ENCODE peak calls at places on chromosomes 3 and 15, in six cellular contexts. One of them, this sample, is unnamed.

GRCh38 chr3:18712713-18713575 is 287.8 kb upstream of the SATB1 start:
- DNase-seq in lower leg skin: no peak
- DNase-seq in activated B cell treated with CpG ODN at 0.5 μM for 24 hours: no peak
- DNase-seq in tibial nerve: no peak
- DNase-seq in neural progenitor cell: no peak
- DNase-seq in GM23338: no peak
- DNase-seq in this sample: no peak

GRCh38 chr15:74571191-74571590 is 30.2 kb downstream of the ARID3B start:
- DNase-seq in lower leg skin: no peak
- DNase-seq in activated B cell treated with CpG ODN at 0.5 μM for 24 hours: no peak
- DNase-seq in tibial nerve: no peak
- DNase-seq in neural progenitor cell: no peak
- DNase-seq in GM23338: no peak
- DNase-seq in this sample: no peak

GRCh38 chr3:191324936-191325335 is 4.3 kb upstream of the CCDC50 start:
- DNase-seq in lower leg skin: no peak
- DNase-seq in activated B cell treated with CpG ODN at 0.5 μM for 24 hours: no peak
- DNase-seq in tibial nerve: no peak
- DNase-seq in neural progenitor cell: no peak
- DNase-seq in GM23338: no peak
- DNase-seq in this sample: peak; percentile 37

GRCh38 chr3:127044996-127045395 is 62.1 kb downstream of the PLXNA1 start:
- DNase-seq in lower leg skin: no peak
- DNase-seq in activated B cell treated with CpG ODN at 0.5 μM for 24 hours: no peak
- DNase-seq in tibial nerve: no peak
- DNase-seq in neural progenitor cell: peak; percentile 49
- DNase-seq in GM23338: peak; percentile 61
- DNase-seq in this sample: no peak

GRCh38 chr3:79976466-79976865 is 208.7 kb upstream of the ROBO1 start:
- DNase-seq in lower leg skin: no peak
- DNase-seq in activated B cell treated with CpG ODN at 0.5 μM for 24 hours: no peak
- DNase-seq in tibial nerve: no peak
- DNase-seq in neural progenitor cell: no peak
- DNase-seq in GM23338: no peak
- DNase-seq in this sample: peak; percentile 1

GRCh38 chr3:186640473-186640818 is 247 bp downstream of the FETUB start:
- DNase-seq in lower leg skin: peak; percentile 50
- DNase-seq in activated B cell treated with CpG ODN at 0.5 μM for 24 hours: no peak
- DNase-seq in tibial nerve: no peak
- DNase-seq in neural progenitor cell: peak; percentile 22
- DNase-seq in GM23338: peak; percentile 37
- DNase-seq in this sample: peak; percentile 31

GRCh38 chr3:23884481-23884880 is 32.3 kb downstream of the NKIRAS1 start:
- DNase-seq in lower leg skin: no peak
- DNase-seq in activated B cell treated with CpG ODN at 0.5 μM for 24 hours: no peak
- DNase-seq in tibial nerve: no peak
- DNase-seq in neural progenitor cell: no peak
- DNase-seq in GM23338: peak; percentile 47
- DNase-seq in this sample: no peak

GRCh38 chr3:114624676-114625181 is 330.9 kb downstream of the TIGIT start:
- DNase-seq in lower leg skin: peak; percentile 92
- DNase-seq in activated B cell treated with CpG ODN at 0.5 μM for 24 hours: no peak
- DNase-seq in tibial nerve: peak; percentile 89
- DNase-seq in neural progenitor cell: no peak
- DNase-seq in GM23338: no peak
- DNase-seq in this sample: peak; percentile 98

GRCh38 chr3:197798863-197799262 is 7.8 kb downstream of the LRCH3 start:
- DNase-seq in lower leg skin: no peak
- DNase-seq in activated B cell treated with CpG ODN at 0.5 μM for 24 hours: no peak
- DNase-seq in tibial nerve: no peak
- DNase-seq in neural progenitor cell: no peak
- DNase-seq in GM23338: no peak
- DNase-seq in this sample: no peak

GRCh38 chr15:25947336-25948080 is 84.4 kb upstream of the ATP10A start:
- DNase-seq in lower leg skin: no peak
- DNase-seq in activated B cell treated with CpG ODN at 0.5 μM for 24 hours: no peak
- DNase-seq in tibial nerve: no peak
- DNase-seq in neural progenitor cell: peak; percentile 70
- DNase-seq in GM23338: peak; percentile 59
- DNase-seq in this sample: peak; percentile 14

GRCh38 chr3:101518421-101518871 is 5.4 kb upstream of the SENP7 start:
- DNase-seq in lower leg skin: no peak
- DNase-seq in activated B cell treated with CpG ODN at 0.5 μM for 24 hours: no peak
- DNase-seq in tibial nerve: no peak
- DNase-seq in neural progenitor cell: no peak
- DNase-seq in GM23338: no peak
- DNase-seq in this sample: no peak

GRCh38 chr15:35874260-35874905 is 328.4 kb upstream of the DPH6 start:
- DNase-seq in lower leg skin: peak; percentile 49
- DNase-seq in activated B cell treated with CpG ODN at 0.5 μM for 24 hours: no peak
- DNase-seq in tibial nerve: no peak
- DNase-seq in neural progenitor cell: no peak
- DNase-seq in GM23338: no peak
- DNase-seq in this sample: peak; percentile 87

GRCh38 chr15:45646220-45646619 is 11.4 kb downstream of the SQOR start:
- DNase-seq in lower leg skin: no peak
- DNase-seq in activated B cell treated with CpG ODN at 0.5 μM for 24 hours: no peak
- DNase-seq in tibial nerve: no peak
- DNase-seq in neural progenitor cell: no peak
- DNase-seq in GM23338: no peak
- DNase-seq in this sample: peak; percentile 27

GRCh38 chr3:133838916-133839800 is 33.5 kb downstream of the SRPRB start:
- DNase-seq in lower leg skin: no peak
- DNase-seq in activated B cell treated with CpG ODN at 0.5 μM for 24 hours: no peak
- DNase-seq in tibial nerve: no peak
- DNase-seq in neural progenitor cell: no peak
- DNase-seq in GM23338: no peak
- DNase-seq in this sample: no peak

GRCh38 chr15:101530224-101530958 is 40.9 kb upstream of the PCSK6 start:
- DNase-seq in lower leg skin: no peak
- DNase-seq in activated B cell treated with CpG ODN at 0.5 μM for 24 hours: no peak
- DNase-seq in tibial nerve: no peak
- DNase-seq in neural progenitor cell: peak; percentile 33
- DNase-seq in GM23338: no peak
- DNase-seq in this sample: no peak

GRCh38 chr3:113167929-113168771 is 43.2 kb upstream of the BOC start:
- DNase-seq in lower leg skin: no peak
- DNase-seq in activated B cell treated with CpG ODN at 0.5 μM for 24 hours: no peak
- DNase-seq in tibial nerve: no peak
- DNase-seq in neural progenitor cell: no peak
- DNase-seq in GM23338: no peak
- DNase-seq in this sample: no peak

GRCh38 chr15:89416339-89417183 is 79.8 kb downstream of the RHCG start:
- DNase-seq in lower leg skin: no peak
- DNase-seq in activated B cell treated with CpG ODN at 0.5 μM for 24 hours: peak; percentile 63
- DNase-seq in tibial nerve: no peak
- DNase-seq in neural progenitor cell: peak; percentile 90
- DNase-seq in GM23338: peak; percentile 97
- DNase-seq in this sample: no peak

GRCh38 chr3:81279481-81280273 is 481.8 kb downstream of the GBE1 start:
- DNase-seq in lower leg skin: no peak
- DNase-seq in activated B cell treated with CpG ODN at 0.5 μM for 24 hours: no peak
- DNase-seq in tibial nerve: no peak
- DNase-seq in neural progenitor cell: no peak
- DNase-seq in GM23338: no peak
- DNase-seq in this sample: peak; percentile 9

GRCh38 chr3:102532901-102533300 is 98.1 kb downstream of the ZPLD1 start:
- DNase-seq in lower leg skin: no peak
- DNase-seq in activated B cell treated with CpG ODN at 0.5 μM for 24 hours: no peak
- DNase-seq in tibial nerve: no peak
- DNase-seq in neural progenitor cell: no peak
- DNase-seq in GM23338: no peak
- DNase-seq in this sample: no peak

GRCh38 chr3:138289701-138290100 is 40.0 kb downstream of the NME9 start:
- DNase-seq in lower leg skin: no peak
- DNase-seq in activated B cell treated with CpG ODN at 0.5 μM for 24 hours: no peak
- DNase-seq in tibial nerve: no peak
- DNase-seq in neural progenitor cell: no peak
- DNase-seq in GM23338: no peak
- DNase-seq in this sample: no peak

GRCh38 chr15:45164914-45165313 is 22.9 kb downstream of the SHF start:
- DNase-seq in lower leg skin: no peak
- DNase-seq in activated B cell treated with CpG ODN at 0.5 μM for 24 hours: no peak
- DNase-seq in tibial nerve: no peak
- DNase-seq in neural progenitor cell: no peak
- DNase-seq in GM23338: no peak
- DNase-seq in this sample: no peak

GRCh38 chr3:36312351-36312750 is 68.0 kb upstream of the STAC start:
- DNase-seq in lower leg skin: no peak
- DNase-seq in activated B cell treated with CpG ODN at 0.5 μM for 24 hours: no peak
- DNase-seq in tibial nerve: no peak
- DNase-seq in neural progenitor cell: no peak
- DNase-seq in GM23338: no peak
- DNase-seq in this sample: peak; percentile 26
- TF ChIP-seq CTCF in lower leg skin: no peak
- TF ChIP-seq CTCF in activated B cell treated with CpG ODN at 0.5 μM for 24 hours: no peak
- TF ChIP-seq CTCF in tibial nerve: no peak
- TF ChIP-seq CTCF in neural progenitor cell: no peak
- TF ChIP-seq CTCF in GM23338: peak; percentile 27
- TF ChIP-seq CTCF in this sample: no peak

GRCh38 chr3:171649282-171649681 is 161.0 kb downstream of the PLD1 start:
- DNase-seq in lower leg skin: no peak
- DNase-seq in activated B cell treated with CpG ODN at 0.5 μM for 24 hours: no peak
- DNase-seq in tibial nerve: no peak
- DNase-seq in neural progenitor cell: no peak
- DNase-seq in GM23338: no peak
- DNase-seq in this sample: no peak

GRCh38 chr3:171644681-171645080 is 165.6 kb downstream of the PLD1 start:
- DNase-seq in lower leg skin: no peak
- DNase-seq in activated B cell treated with CpG ODN at 0.5 μM for 24 hours: no peak
- DNase-seq in tibial nerve: no peak
- DNase-seq in neural progenitor cell: no peak
- DNase-seq in GM23338: no peak
- DNase-seq in this sample: no peak

GRCh38 chr3:171648079-171648478 is 162.2 kb downstream of the PLD1 start:
- DNase-seq in lower leg skin: no peak
- DNase-seq in activated B cell treated with CpG ODN at 0.5 μM for 24 hours: no peak
- DNase-seq in tibial nerve: no peak
- DNase-seq in neural progenitor cell: no peak
- DNase-seq in GM23338: no peak
- DNase-seq in this sample: no peak

GRCh38 chr3:171643033-171643432 is 167.2 kb downstream of the PLD1 start:
- DNase-seq in lower leg skin: no peak
- DNase-seq in activated B cell treated with CpG ODN at 0.5 μM for 24 hours: no peak
- DNase-seq in tibial nerve: no peak
- DNase-seq in neural progenitor cell: no peak
- DNase-seq in GM23338: no peak
- DNase-seq in this sample: no peak

GRCh38 chr3:171646357-171647133 is 163.7 kb downstream of the PLD1 start:
- DNase-seq in lower leg skin: no peak
- DNase-seq in activated B cell treated with CpG ODN at 0.5 μM for 24 hours: no peak
- DNase-seq in tibial nerve: no peak
- DNase-seq in neural progenitor cell: peak; percentile 27
- DNase-seq in GM23338: peak; percentile 62
- DNase-seq in this sample: peak; percentile 30
- TF ChIP-seq CTCF in lower leg skin: no peak
- TF ChIP-seq CTCF in activated B cell treated with CpG ODN at 0.5 μM for 24 hours: no peak
- TF ChIP-seq CTCF in tibial nerve: peak; percentile 75
- TF ChIP-seq CTCF in neural progenitor cell: peak; percentile 60
- TF ChIP-seq CTCF in GM23338: peak; percentile 65
- TF ChIP-seq CTCF in this sample: peak; percentile 46

GRCh38 chr15:68230157-68231100 is 901 bp upstream of the CLN6 start:
- DNase-seq in lower leg skin: peak; percentile 38
- DNase-seq in activated B cell treated with CpG ODN at 0.5 μM for 24 hours: no peak
- DNase-seq in tibial nerve: no peak
- DNase-seq in neural progenitor cell: no peak
- DNase-seq in GM23338: no peak
- DNase-seq in this sample: peak; percentile 62
- TF ChIP-seq CTCF in lower leg skin: no peak
- TF ChIP-seq CTCF in activated B cell treated with CpG ODN at 0.5 μM for 24 hours: no peak
- TF ChIP-seq CTCF in tibial nerve: no peak
- TF ChIP-seq CTCF in neural progenitor cell: no peak
- TF ChIP-seq CTCF in GM23338: peak; percentile 24
- TF ChIP-seq CTCF in this sample: no peak

GRCh38 chr3:195023989-195024388 is 247.0 kb downstream of the XXYLT1 start:
- DNase-seq in lower leg skin: no peak
- DNase-seq in activated B cell treated with CpG ODN at 0.5 μM for 24 hours: no peak
- DNase-seq in tibial nerve: no peak
- DNase-seq in neural progenitor cell: no peak
- DNase-seq in GM23338: no peak
- DNase-seq in this sample: no peak
- TF ChIP-seq CTCF in lower leg skin: no peak
- TF ChIP-seq CTCF in activated B cell treated with CpG ODN at 0.5 μM for 24 hours: no peak
- TF ChIP-seq CTCF in tibial nerve: no peak
- TF ChIP-seq CTCF in neural progenitor cell: no peak
- TF ChIP-seq CTCF in GM23338: no peak
- TF ChIP-seq CTCF in this sample: no peak

GRCh38 chr3:158912188-158912587 is 110.3 kb downstream of the MFSD1 start:
- DNase-seq in lower leg skin: no peak
- DNase-seq in activated B cell treated with CpG ODN at 0.5 μM for 24 hours: no peak
- DNase-seq in tibial nerve: no peak
- DNase-seq in neural progenitor cell: no peak
- DNase-seq in GM23338: peak; percentile 54
- DNase-seq in this sample: no peak
- TF ChIP-seq CTCF in lower leg skin: no peak
- TF ChIP-seq CTCF in activated B cell treated with CpG ODN at 0.5 μM for 24 hours: no peak
- TF ChIP-seq CTCF in tibial nerve: no peak
- TF ChIP-seq CTCF in neural progenitor cell: peak; percentile 45
- TF ChIP-seq CTCF in GM23338: peak; percentile 73
- TF ChIP-seq CTCF in this sample: no peak

GRCh38 chr15:60390931-60391501 is 6.8 kb downstream of the ANXA2 start:
- DNase-seq in lower leg skin: no peak
- DNase-seq in activated B cell treated with CpG ODN at 0.5 μM for 24 hours: no peak
- DNase-seq in tibial nerve: no peak
- DNase-seq in neural progenitor cell: peak; percentile 88
- DNase-seq in GM23338: peak; percentile 61
- DNase-seq in this sample: peak; percentile 90
- TF ChIP-seq CTCF in lower leg skin: no peak
- TF ChIP-seq CTCF in activated B cell treated with CpG ODN at 0.5 μM for 24 hours: no peak
- TF ChIP-seq CTCF in tibial nerve: no peak
- TF ChIP-seq CTCF in neural progenitor cell: no peak
- TF ChIP-seq CTCF in GM23338: no peak
- TF ChIP-seq CTCF in this sample: no peak

DNA sequence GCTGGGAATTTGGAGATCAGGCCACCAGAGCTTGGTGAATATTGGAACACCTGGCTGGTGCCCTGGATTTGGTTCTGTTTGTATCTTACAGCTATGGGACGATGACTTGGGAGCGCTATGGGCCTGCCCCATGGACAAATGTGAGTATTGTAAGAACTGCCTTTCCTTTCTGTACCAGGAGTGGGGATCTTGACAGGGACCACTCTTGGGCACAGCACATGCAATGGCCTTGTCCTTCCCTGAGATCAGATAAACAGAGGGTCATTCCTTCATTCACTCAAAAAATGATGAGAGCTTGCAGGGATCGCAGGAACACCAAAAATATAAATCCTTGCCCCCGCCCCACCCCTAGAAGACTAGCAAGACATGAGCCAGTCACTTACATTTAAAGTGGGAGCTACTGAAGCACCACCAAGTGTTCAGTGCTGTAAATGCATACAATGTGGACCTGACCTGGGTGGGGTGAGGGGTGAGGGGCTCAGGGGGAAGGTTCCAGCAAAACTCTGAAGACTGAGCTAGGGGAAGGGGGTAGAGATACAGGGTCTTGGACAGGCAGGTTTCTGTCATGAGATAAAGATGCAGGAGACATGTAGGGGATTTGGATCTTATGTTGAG is 2.7 kb upstream of the CRELD1 start:
- DNase-seq in lower leg skin: no peak
- DNase-seq in activated B cell treated with CpG ODN at 0.5 μM for 24 hours: no peak
- DNase-seq in tibial nerve: no peak
- DNase-seq in neural progenitor cell: no peak
- DNase-seq in GM23338: no peak
- DNase-seq in this sample: peak; percentile 37
- TF ChIP-seq CTCF in lower leg skin: no peak
- TF ChIP-seq CTCF in activated B cell treated with CpG ODN at 0.5 μM for 24 hours: no peak
- TF ChIP-seq CTCF in tibial nerve: no peak
- TF ChIP-seq CTCF in neural progenitor cell: no peak
- TF ChIP-seq CTCF in GM23338: peak; percentile 43
- TF ChIP-seq CTCF in this sample: no peak

This sample was measured in foreskin fibroblast.